ENCODE peak calls at places on chromosomes 5 and 9, in five cellular contexts. T is GM23338, H is endodermal cell, W is AG10803, L is H9. M is an unnamed sample.
A peak's percentile ranks its signal among the peaks of the same experiment; 100 is the strongest.

GRCh38 chr5:109721741-109722140 is 32.0 kb downstream of the MAN2A1 start:
- DNase-seq in T (no peak), H (no peak), W (no peak), L (no peak), M (no peak)

GRCh38 chr5:29796018-29796417 is 1397.5 kb upstream of the CDH6 start:
- DNase-seq in T (no peak), H (peak; percentile 51), W (no peak), L (peak; percentile 27), M (no peak)

GRCh38 chr5:63923914-63924313 is 38.3 kb downstream of the HTR1A start:
- DNase-seq in T (no peak), H (no peak), W (no peak), L (no peak), M (no peak)

GRCh38 chr5:87829214-87829551 is 416.5 kb upstream of the CCNH start:
- DNase-seq in T (no peak), H (no peak), W (peak; percentile 23), L (no peak), M (peak; percentile 10)

GRCh38 chr9:137023583-137023991 is 4.5 kb downstream of the ABCA2 start:
- DNase-seq in T (no peak), H (no peak), W (no peak), L (no peak), M (no peak)

GRCh38 chr9:129640086-129640870 is 1.7 kb downstream of the ASB6 start:
- DNase-seq in T (no peak), H (no peak), W (no peak), L (no peak), M (peak; percentile 69)

GRCh38 chr9:130444565-130445221 is at the start of gene ASS1:
- DNase-seq in T (peak; percentile 87), H (peak; percentile 90), W (peak; percentile 52), L (peak; percentile 87), M (no peak)

GRCh38 chr9:127915801-127916664 is 808 bp downstream of the ST6GALNAC4 start:
- DNase-seq in T (no peak), H (peak; percentile 59), W (no peak), L (no peak), M (no peak)

GRCh38 chr5:96978812-96979449 is 43.1 kb downstream of the LNPEP start:
- DNase-seq in T (no peak), H (peak; percentile 58), W (peak; percentile 36), L (no peak), M (no peak)

GRCh38 chr9:116369706-116370105 is 216.1 kb downstream of the PAPPA start:
- DNase-seq in T (no peak), H (no peak), W (no peak), L (no peak), M (no peak)

GRCh38 chr5:159878988-159879471 is 37.3 kb upstream of the ADRA1B start:
- DNase-seq in T (peak; percentile 80), H (peak; percentile 92), W (peak; percentile 85), L (peak; percentile 84), M (no peak)

GRCh38 chr5:165560641-165561040 is 2055.2 kb downstream of the MAT2B start:
- DNase-seq in T (no peak), H (no peak), W (no peak), L (no peak), M (no peak)

GRCh38 chr9:76374702-76375543 is 19.3 kb downstream of the RFK start:
- DNase-seq in T (peak; percentile 66), H (peak; percentile 80), W (peak; percentile 96), L (peak; percentile 61), M (peak; percentile 80)

GRCh38 chr5:141760193-141760592 is 78.2 kb upstream of the ARAP3 start:
- DNase-seq in T (no peak), H (no peak), W (no peak), L (no peak), M (no peak)

GRCh38 chr5:130365956-130366355 is 461.7 kb downstream of the CHSY3 start:
- DNase-seq in T (no peak), H (no peak), W (no peak), L (no peak), M (no peak)

GRCh38 chr9:127173063-127173462 is 50.6 kb upstream of the ANGPTL2 start:
- DNase-seq in T (no peak), H (peak; percentile 24), W (peak; percentile 35), L (no peak), M (no peak)

GRCh38 chr5:136729901-136730355 is 364.6 kb upstream of the TRPC7 start:
- DNase-seq in T (no peak), H (no peak), W (peak; percentile 43), L (no peak), M (no peak)

GRCh38 chr5:160278356-160278755 is 34.0 kb downstream of the CCNJL start:
- DNase-seq in T (no peak), H (no peak), W (no peak), L (no peak), M (no peak)

GRCh38 chr5:52580921-52581320 is 206.8 kb upstream of the ITGA1 start:
- DNase-seq in T (no peak), H (no peak), W (peak; percentile 26), L (no peak), M (no peak)

GRCh38 chr5:52577546-52577945 is 210.2 kb upstream of the ITGA1 start:
- DNase-seq in T (no peak), H (no peak), W (no peak), L (no peak), M (no peak)

GRCh38 chr5:52579391-52579790 is 208.3 kb upstream of the ITGA1 start:
- DNase-seq in T (no peak), H (no peak), W (no peak), L (no peak), M (peak; percentile 39)

GRCh38 chr5:52587131-52587530 is 200.6 kb upstream of the ITGA1 start:
- DNase-seq in T (no peak), H (no peak), W (no peak), L (no peak), M (no peak)

GRCh38 chr5:52582313-52582712 is 205.4 kb upstream of the ITGA1 start:
- DNase-seq in T (peak; percentile 48), H (no peak), W (no peak), L (no peak), M (no peak)
- TF ChIP-seq CTCF in T (peak; percentile 55), H (peak; percentile 70), W (peak; percentile 7), L (peak; percentile 61), M (no peak)

GRCh38 chr5:74934949-74935751 is 69.0 kb upstream of the FAM169A start:
- DNase-seq in T (peak; percentile 49), H (peak; percentile 58), W (peak; percentile 82), L (no peak), M (peak; percentile 88)
- TF ChIP-seq CTCF in T (peak; percentile 46), H (peak; percentile 65), W (peak; percentile 58), L (peak; percentile 56), M (peak; percentile 62)

DNA sequence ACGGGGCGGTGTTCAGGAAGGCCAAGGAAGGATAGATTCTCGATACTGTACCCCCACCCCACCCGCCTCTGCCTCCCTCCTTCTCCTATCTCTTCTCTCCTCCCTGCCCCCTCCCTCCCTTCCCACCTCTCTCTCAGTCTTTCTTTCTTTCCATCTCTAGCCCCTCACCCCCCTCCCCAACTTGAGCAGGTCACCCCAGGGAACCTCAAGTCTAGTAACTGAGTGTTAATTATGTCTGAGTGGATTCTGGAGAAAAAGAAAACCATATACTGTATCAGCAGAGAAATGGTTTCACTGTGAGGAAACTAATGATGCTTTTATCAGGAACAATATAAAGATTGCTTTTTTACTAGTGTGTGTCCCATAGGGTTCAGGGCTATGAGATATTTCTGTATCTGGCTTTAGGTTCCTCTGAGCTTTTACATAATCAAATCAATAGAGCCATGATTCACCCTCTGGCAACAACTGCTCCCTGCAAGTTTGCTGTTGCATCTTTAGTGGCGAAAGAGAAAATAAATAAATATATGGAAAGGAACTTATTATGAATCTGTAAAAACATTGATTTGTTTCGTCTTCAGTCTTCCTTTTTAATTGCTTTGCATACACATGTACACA is 639.7 kb downstream of the CCDC171 start:
- DNase-seq in T (no peak), H (no peak), W (peak; percentile 61), L (no peak), M (no peak)
- TF ChIP-seq CTCF in T (no peak), H (no peak), W (no peak), L (no peak), M (no peak)

DNA sequence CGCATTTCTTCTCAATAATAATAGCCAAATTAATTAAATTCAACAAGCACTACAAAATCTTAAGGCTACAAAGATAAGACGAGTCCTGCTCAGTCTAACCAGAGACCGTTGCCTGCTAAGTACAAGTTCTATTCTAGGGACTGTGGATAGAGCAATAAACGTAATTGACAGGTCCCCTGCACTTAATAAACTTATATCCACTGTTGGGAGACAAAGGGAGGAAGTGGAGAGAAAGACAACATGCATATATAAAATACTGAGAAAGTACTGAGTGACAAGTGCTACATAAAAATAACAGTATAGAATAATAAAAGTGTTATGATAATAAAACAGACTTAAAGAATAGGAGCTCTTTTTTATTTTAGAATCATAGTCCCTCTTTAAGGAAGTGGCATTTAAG is 158.1 kb downstream of the MLLT3 start:
- DNase-seq in T (no peak), H (no peak), W (no peak), L (no peak), M (no peak)
- TF ChIP-seq CTCF in T (no peak), H (no peak), W (no peak), L (no peak), M (no peak)

GRCh38 chr9:6739218-6739617 is 18.6 kb upstream of the KDM4C start:
- DNase-seq in T (peak; percentile 47), H (no peak), W (peak; percentile 9), L (no peak), M (no peak)
- TF ChIP-seq CTCF in T (peak; percentile 54), H (peak; percentile 57), W (peak; percentile 45), L (peak; percentile 46), M (peak; percentile 48)

GRCh38 chr5:117691364-117691763 is 1116.7 kb upstream of the SEMA6A start:
- DNase-seq in T (no peak), H (no peak), W (no peak), L (no peak), M (no peak)

GRCh38 chr5:117692606-117693005 is 1118.0 kb upstream of the SEMA6A start:
- DNase-seq in T (no peak), H (no peak), W (no peak), L (no peak), M (no peak)

GRCh38 chr5:117690603-117691002 is 1116.0 kb upstream of the SEMA6A start:
- DNase-seq in T (no peak), H (no peak), W (no peak), L (no peak), M (no peak)
- TF ChIP-seq CTCF in T (no peak), H (no peak), W (no peak), L (no peak), M (no peak)